ENCODE peak calls at places on chromosome 17, in ten cellular contexts. L, W, D, B, E, N, A, V, R and H are unnamed samples.
A peak's percentile ranks its signal among the peaks of the same experiment; 100 is the strongest.

GRCh38 chr17:74736423-74737298 is at the start of gene RAB37:
- DNase-seq in L (peak; percentile 62), W (peak; percentile 70), D (no peak), B (no peak), E (no peak), N (peak; percentile 66), A (peak; percentile 81), V (peak; percentile 90), R (no peak), H (no peak)

GRCh38 chr17:19338031-19338990 is 24.2 kb downstream of the B9D1 start:
- DNase-seq in L (peak; percentile 57), W (peak; percentile 66), D (no peak), B (peak; percentile 44), E (no peak), N (peak; percentile 66), A (peak; percentile 84), V (peak; percentile 84), R (peak; percentile 16), H (no peak)

GRCh38 chr17:40347319-40348135 is 17.0 kb downstream of the GJD3 start:
- DNase-seq in L (no peak), W (no peak), D (no peak), B (no peak), E (no peak), N (no peak), A (no peak), V (no peak), R (no peak), H (no peak)

GRCh38 chr17:77692571-77693161 is 265.8 kb upstream of the TNRC6C start:
- DNase-seq in L (no peak), W (peak; percentile 39), D (no peak), B (no peak), E (no peak), N (no peak), A (peak; percentile 42), V (no peak), R (peak; percentile 14), H (no peak)

GRCh38 chr17:77503916-77504651 is 363.3 kb downstream of the SEC14L1 start:
- DNase-seq in L (no peak), W (no peak), D (no peak), B (no peak), E (no peak), N (no peak), A (peak; percentile 45), V (peak; percentile 40), R (no peak), H (no peak)

GRCh38 chr17:1036171-1036844 is 39.4 kb downstream of the TIMM22 start:
- DNase-seq in L (no peak), W (no peak), D (no peak), B (no peak), E (no peak), N (no peak), A (no peak), V (no peak), R (no peak), H (no peak)

GRCh38 chr17:1325766-1326165 is 46.3 kb downstream of the TRARG1 start:
- DNase-seq in L (no peak), W (no peak), D (no peak), B (no peak), E (no peak), N (no peak), A (peak; percentile 23), V (no peak), R (no peak), H (no peak)

GRCh38 chr17:41211845-41212466 is 14.5 kb upstream of the KRTAP9-2 start:
- DNase-seq in L (no peak), W (no peak), D (no peak), B (no peak), E (peak; percentile 10), N (no peak), A (no peak), V (no peak), R (peak; percentile 35), H (peak; percentile 10)

GRCh38 chr17:49962599-49963276 is 6.3 kb upstream of the DLX4 start:
- DNase-seq in L (no peak), W (no peak), D (no peak), B (no peak), E (no peak), N (no peak), A (no peak), V (no peak), R (no peak), H (no peak)
- H3K27me3 ChIP-seq in L (peaks cover 94% of the 10 kb centered on the region), W (peaks cover 24% of the 10 kb centered on the region), D (peaks cover 72% of the 10 kb centered on the region), B (peaks cover 63% of the 10 kb centered on the region), E (peaks cover 74% of the 10 kb centered on the region), N (peaks cover 40% of the 10 kb centered on the region), A (peaks cover 69% of the 10 kb centered on the region), V (peaks cover 43% of the 10 kb centered on the region), R (peaks cover 64% of the 10 kb centered on the region), H (peaks cover 56% of the 10 kb centered on the region)

GRCh38 chr17:48582750-48583069 is 4.6 kb upstream of the HOXB4 start:
- DNase-seq in L (no peak), W (no peak), D (no peak), B (no peak), E (no peak), N (no peak), A (no peak), V (no peak), R (no peak), H (no peak)

GRCh38 chr17:48577330-48577945 is 712 bp downstream of the HOXB4 start:
- DNase-seq in L (no peak), W (no peak), D (no peak), B (peak; percentile 75), E (no peak), N (no peak), A (no peak), V (peak; percentile 57), R (no peak), H (peak; percentile 84)

GRCh38 chr17:48577946-48578615 is at the start of gene HOXB4:
- DNase-seq in L (peak; percentile 52), W (peak; percentile 93), D (no peak), B (peak; percentile 88), E (no peak), N (peak; percentile 62), A (no peak), V (peak; percentile 94), R (peak; percentile 78), H (no peak)

GRCh38 chr17:48578616-48579560 is 738 bp upstream of the HOXB4 start:
- DNase-seq in L (no peak), W (no peak), D (no peak), B (peak; percentile 76), E (no peak), N (no peak), A (no peak), V (peak; percentile 55), R (peak; percentile 32), H (no peak)

DNA sequence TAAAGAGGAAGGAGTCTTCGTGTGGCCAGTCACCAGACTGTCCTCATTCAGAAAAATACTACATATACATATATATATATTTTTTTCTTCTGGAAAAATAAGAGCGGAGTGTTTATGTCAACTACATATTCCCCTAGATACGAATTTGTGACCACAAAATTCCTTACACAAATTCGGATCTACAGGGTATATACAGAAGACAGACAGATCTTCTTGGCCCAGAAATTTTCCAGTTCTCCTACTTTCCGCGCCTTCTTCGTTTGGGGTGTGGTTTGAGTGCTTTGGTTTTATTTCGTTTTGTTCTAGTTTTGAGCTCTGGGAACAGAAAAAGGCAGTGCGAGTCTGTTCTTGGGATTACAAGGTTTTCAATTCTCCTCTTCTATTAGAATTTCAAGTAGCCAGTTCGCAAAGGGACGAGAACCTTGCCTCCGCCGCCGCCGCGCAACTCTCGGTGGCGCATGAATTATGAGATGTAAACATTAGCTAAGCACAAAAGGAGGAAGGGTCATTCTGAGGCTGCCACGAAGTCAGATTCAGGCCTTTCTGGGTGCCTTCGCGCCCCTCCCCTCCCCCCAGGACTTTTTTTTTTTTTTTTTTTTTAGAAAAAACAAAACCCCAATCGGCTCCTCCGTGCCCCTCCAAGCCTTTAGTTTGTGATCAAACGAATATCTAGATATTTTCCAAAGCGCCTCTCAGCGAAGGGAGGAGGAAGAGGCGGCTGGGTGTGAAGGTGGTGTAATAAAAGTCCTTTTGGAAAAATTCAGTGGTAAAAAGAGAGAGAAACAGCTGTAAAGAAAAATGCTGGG is 1.8 kb upstream of the HOXB4 start:
- DNase-seq in L (no peak), W (no peak), D (no peak), B (peak; percentile 85), E (no peak), N (no peak), A (no peak), V (no peak), R (peak; percentile 44), H (no peak)
- H3K27me3 ChIP-seq in L (peaks cover 100% of the 10 kb centered on the region), W (no peaks in the 10 kb centered on the region), D (peaks cover 97% of the 10 kb centered on the region), B (no peaks in the 10 kb centered on the region), E (no peaks in the 10 kb centered on the region), N (peaks cover 39% of the 10 kb centered on the region), A (peaks cover 85% of the 10 kb centered on the region), V (no peaks in the 10 kb centered on the region), R (peaks cover 80% of the 10 kb centered on the region), H (no peaks in the 10 kb centered on the region)

GRCh38 chr17:62643496-62643895 is 16.0 kb downstream of the MRC2 start:
- DNase-seq in L (no peak), W (no peak), D (no peak), B (no peak), E (no peak), N (no peak), A (no peak), V (no peak), R (no peak), H (no peak)

GRCh38 chr17:62637809-62638208 is 10.3 kb downstream of the MRC2 start:
- DNase-seq in L (no peak), W (no peak), D (no peak), B (no peak), E (no peak), N (no peak), A (peak; percentile 44), V (no peak), R (no peak), H (no peak)

GRCh38 chr17:62644487-62645173 is 17.2 kb downstream of the MRC2 start:
- DNase-seq in L (no peak), W (no peak), D (peak; percentile 38), B (no peak), E (no peak), N (no peak), A (peak; percentile 43), V (no peak), R (no peak), H (no peak)

GRCh38 chr17:62641101-62641500 is 13.6 kb downstream of the MRC2 start:
- DNase-seq in L (no peak), W (no peak), D (no peak), B (no peak), E (no peak), N (no peak), A (peak; percentile 15), V (no peak), R (no peak), H (no peak)
- H3K27me3 ChIP-seq in L (peaks cover 4% of the 10 kb centered on the region), W (no peaks in the 10 kb centered on the region), D (no peaks in the 10 kb centered on the region), B (no peaks in the 10 kb centered on the region), E (no peaks in the 10 kb centered on the region), N (no peaks in the 10 kb centered on the region), A (no peaks in the 10 kb centered on the region), V (no peaks in the 10 kb centered on the region), R (no peaks in the 10 kb centered on the region), H (no peaks in the 10 kb centered on the region)

GRCh38 chr17:7139400-7139799 is 24.8 kb upstream of the ASGR2 start:
- DNase-seq in L (no peak), W (no peak), D (no peak), B (no peak), E (no peak), N (no peak), A (no peak), V (no peak), R (no peak), H (no peak)

GRCh38 chr17:7136266-7136877 is 21.8 kb upstream of the ASGR2 start:
- DNase-seq in L (peak; percentile 81), W (peak; percentile 80), D (peak; percentile 79), B (peak; percentile 69), E (peak; percentile 34), N (peak; percentile 86), A (peak; percentile 89), V (peak; percentile 93), R (peak; percentile 47), H (peak; percentile 21)

GRCh38 chr17:7137182-7137943 is 22.7 kb upstream of the ASGR2 start:
- DNase-seq in L (peak; percentile 24), W (no peak), D (no peak), B (no peak), E (no peak), N (no peak), A (peak; percentile 70), V (no peak), R (no peak), H (no peak)

GRCh38 chr17:7141824-7142223 is 27.2 kb upstream of the ASGR2 start:
- DNase-seq in L (no peak), W (no peak), D (no peak), B (no peak), E (no peak), N (no peak), A (peak; percentile 51), V (peak; percentile 61), R (no peak), H (peak; percentile 4)

GRCh38 chr17:7138800-7139381 is 24.3 kb upstream of the ASGR2 start:
- DNase-seq in L (no peak), W (no peak), D (no peak), B (no peak), E (no peak), N (no peak), A (no peak), V (no peak), R (no peak), H (no peak)
- H3K27me3 ChIP-seq in L (peaks cover 53% of the 10 kb centered on the region), W (no peaks in the 10 kb centered on the region), D (no peaks in the 10 kb centered on the region), B (peaks cover 74% of the 10 kb centered on the region), E (peaks cover 41% of the 10 kb centered on the region), N (no peaks in the 10 kb centered on the region), A (peaks cover 5% of the 10 kb centered on the region), V (no peaks in the 10 kb centered on the region), R (peaks cover 24% of the 10 kb centered on the region), H (peaks cover 30% of the 10 kb centered on the region)